ENCODE peak calls at places on chromosomes 3 and 15, in ten cellular contexts. Z is colonic mucosa; P is NCI-H1092 treated with DMSO at 0.1 percent for 48 hours; A is H54; C is GM23248; J is NCI-H2107; G is Caki2; Y is HAP-1; B is activated effector memory CD4-positive, alpha-beta T cell treated with anti-CD3 and anti-CD28 coated beads, Interleukin-2, amount 50 U/mL, for 16 hours; E is mesenchymal stem cell. K is an unnamed sample.

GRCh38 chr3:139520028-139520737 is 19.4 kb downstream of the RBP1 start:
- DNase-seq in C (no peak), Y (no peak), A (no peak), Z (peak; percentile 47), E (no peak), J (peak; percentile 46), G (peak; percentile 25), P (no peak), B (no peak), K (no peak)

GRCh38 chr15:99104788-99105515 is at the start of gene SYNM:
- DNase-seq in E (peak; percentile 79), J (peak; percentile 5), C (peak; percentile 81), Y (peak; percentile 77), B (peak; percentile 70), Z (peak; percentile 72), G (peak; percentile 93), A (peak; percentile 60), P (peak; percentile 67), K (peak; percentile 68)

GRCh38 chr3:171982829-171983228 is 56.5 kb upstream of the FNDC3B start:
- DNase-seq in Y (no peak), G (peak; percentile 42), E (peak; percentile 52), P (no peak), B (no peak), Z (no peak), C (peak; percentile 58), A (no peak), J (no peak), K (peak; percentile 35)

GRCh38 chr3:14791343-14791945 is 27.3 kb upstream of the FGD5 start:
- DNase-seq in P (peak; percentile 24), Z (peak; percentile 76), E (peak; percentile 18), A (peak; percentile 69), C (peak; percentile 64), J (no peak), B (peak; percentile 74), G (peak; percentile 16), Y (peak; percentile 46), K (no peak)

GRCh38 chr3:183208260-183208659 is 44.8 kb upstream of the B3GNT5 start:
- DNase-seq in P (no peak), B (no peak), J (no peak), E (no peak), Z (no peak), G (no peak), C (no peak), A (no peak), Y (no peak), K (no peak)

GRCh38 chr3:167001374-167001773 is 378.7 kb downstream of the ZBBX start:
- DNase-seq in E (no peak), A (no peak), C (no peak), J (no peak), P (no peak), Y (no peak), Z (no peak), G (no peak), B (no peak), K (no peak)

GRCh38 chr3:13552855-13553652 is 4.1 kb downstream of the FBLN2 start:
- DNase-seq in J (no peak), G (no peak), A (no peak), Y (no peak), Z (no peak), B (no peak), P (no peak), C (peak; percentile 53), E (no peak), K (no peak)

GRCh38 chr3:64214697-64215018 is 10.6 kb downstream of the PRICKLE2 start:
- DNase-seq in Y (no peak), B (no peak), Z (no peak), P (no peak), A (no peak), E (peak; percentile 49), G (no peak), J (no peak), C (peak; percentile 93), K (no peak)

GRCh38 chr15:76346666-76347506 is 10.3 kb downstream of the ISL2 start:
- DNase-seq in G (no peak), A (no peak), Y (no peak), Z (peak; percentile 46), E (peak; percentile 51), P (no peak), J (no peak), C (no peak), B (no peak), K (no peak)

GRCh38 chr15:59197459-59197858 is 9.2 kb upstream of the LDHAL6B start:
- DNase-seq in Y (no peak), E (no peak), B (no peak), C (no peak), J (no peak), Z (no peak), P (no peak), A (no peak), G (no peak), K (no peak)

GRCh38 chr3:161475905-161476304 is 20.7 kb upstream of the OTOL1 start:
- DNase-seq in A (peak; percentile 1), P (no peak), E (peak; percentile 22), Z (no peak), B (no peak), Y (no peak), C (peak; percentile 16), G (no peak), J (no peak), K (no peak)

GRCh38 chr3:59759298-59760169 is 709.7 kb upstream of the CFAP20DC start:
- DNase-seq in Y (no peak), C (peak; percentile 83), A (no peak), E (no peak), B (no peak), Z (no peak), P (no peak), J (no peak), G (no peak), K (peak; percentile 18)

GRCh38 chr3:161104561-161105551 is at the start of gene B3GALNT1:
- DNase-seq in A (no peak), B (no peak), E (peak; percentile 76), Z (peak; percentile 24), G (peak; percentile 64), P (peak; percentile 61), J (peak; percentile 79), C (peak; percentile 56), Y (no peak), K (no peak)

GRCh38 chr15:23855260-23855659 is 168.2 kb upstream of the NDN start:
- DNase-seq in B (no peak), J (no peak), E (peak; percentile 66), Z (no peak), A (no peak), G (no peak), P (no peak), C (no peak), Y (no peak), K (no peak)

GRCh38 chr3:157082305-157082981 is 77.5 kb downstream of the CCNL1 start:
- DNase-seq in Y (no peak), Z (no peak), A (peak; percentile 35), C (peak; percentile 95), G (peak; percentile 95), E (peak; percentile 80), P (no peak), B (no peak), J (no peak), K (peak; percentile 91)

GRCh38 chr3:11240496-11240895 is 31.7 kb upstream of the ATG7 start:
- DNase-seq in G (no peak), E (no peak), Y (no peak), B (peak; percentile 73), J (no peak), A (no peak), P (no peak), C (no peak), Z (no peak), K (no peak)

GRCh38 chr3:161914703-161915102 is 418.1 kb downstream of the OTOL1 start:
- DNase-seq in A (no peak), G (peak; percentile 96), J (no peak), B (no peak), Z (peak; percentile 19), C (peak; percentile 68), E (peak; percentile 88), P (peak; percentile 85), Y (peak; percentile 42), K (peak; percentile 83)

GRCh38 chr15:36005542-36005941 is 459.6 kb upstream of the DPH6 start:
- DNase-seq in E (no peak), G (no peak), Z (no peak), J (no peak), P (no peak), A (no peak), C (no peak), Y (no peak), B (no peak), K (no peak)

GRCh38 chr3:16462679-16463078 is 50.8 kb downstream of the RFTN1 start:
- DNase-seq in Z (no peak), G (no peak), E (no peak), J (no peak), A (no peak), B (no peak), P (no peak), Y (no peak), C (no peak), K (no peak)

GRCh38 chr3:51940648-51941421 is 869 bp downstream of the RRP9 start:
- DNase-seq in J (no peak), Y (no peak), E (peak; percentile 41), Z (peak; percentile 17), G (no peak), P (no peak), C (peak; percentile 72), B (peak; percentile 36), A (no peak), K (no peak)

GRCh38 chr15:78565097-78565950 is at the start of gene CHRNA5:
- DNase-seq in A (peak; percentile 68), B (peak; percentile 92), C (peak; percentile 81), J (peak; percentile 25), P (peak; percentile 22), Z (peak; percentile 97), G (peak; percentile 84), Y (peak; percentile 100), E (peak; percentile 87), K (peak; percentile 84)

GRCh38 chr15:70802629-70803028 is 39.3 kb upstream of the UACA start:
- DNase-seq in P (no peak), J (no peak), C (peak; percentile 59), A (peak; percentile 37), E (peak; percentile 88), B (no peak), G (no peak), Y (no peak), Z (no peak), K (peak; percentile 93)

GRCh38 chr15:62257991-62258390 is 92.9 kb upstream of the C2CD4B start:
- DNase-seq in C (no peak), Y (peak; percentile 85), G (no peak), A (no peak), Z (no peak), J (no peak), P (no peak), B (no peak), E (no peak), K (no peak)

GRCh38 chr3:174376346-174376745 is 482.8 kb upstream of the NAALADL2 start:
- DNase-seq in P (no peak), G (no peak), Z (no peak), C (peak; percentile 54), J (no peak), B (no peak), E (peak; percentile 11), A (no peak), Y (no peak), K (no peak)

GRCh38 chr3:122415104-122415744 is 638 bp downstream of the WDR5B start:
- DNase-seq in A (peak; percentile 23), P (no peak), C (peak; percentile 67), G (peak; percentile 48), Y (peak; percentile 26), B (peak; percentile 75), Z (peak; percentile 55), J (no peak), E (peak; percentile 73), K (peak; percentile 43)

K was measured in RCC 7860.